ENCODE peak calls at places on chromosomes 5 and 9, in four cellular contexts. H, R, D and E are unnamed samples.

GRCh38 chr5:94707359-94707758 is 88.9 kb downstream of the SLF1 start:
- DNase-seq in H (peak; percentile 64), D (no peak), R (no peak), E (no peak)

GRCh38 chr5:90231688-90232087 is 177.9 kb downstream of the CETN3 start:
- DNase-seq in D (no peak), H (no peak), R (no peak), E (no peak)

GRCh38 chr5:137022043-137022442 is 477.1 kb downstream of the SPOCK1 start:
- DNase-seq in H (no peak), D (no peak), R (no peak), E (no peak)

GRCh38 chr5:139660916-139661814 is 13.0 kb downstream of the CXXC5 start:
- DNase-seq in H (peak; percentile 96), R (no peak), D (no peak), E (peak; percentile 60)

GRCh38 chr5:50666261-50667078 is at the start of gene PARP8:
- DNase-seq in R (peak; percentile 26), H (peak; percentile 51), D (no peak), E (peak; percentile 62)

GRCh38 chr9:10633785-10634184 is 21.0 kb upstream of the PTPRD start:
- DNase-seq in H (no peak), D (no peak), R (no peak), E (no peak)

GRCh38 chr5:4514067-4514648 is 626.0 kb upstream of the ADAMTS16 start:
- DNase-seq in H (no peak), R (no peak), D (no peak), E (no peak)

GRCh38 chr5:171580506-171581265 is 161.2 kb downstream of the FGF18 start:
- DNase-seq in H (peak; percentile 46), R (no peak), D (no peak), E (no peak)

GRCh38 chr9:135275163-135275925 is 187.9 kb downstream of the OLFM1 start:
- DNase-seq in R (no peak), D (no peak), H (no peak), E (no peak)

GRCh38 chr9:109868222-109868621 is 88.2 kb downstream of the PALM2AKAP2 start:
- DNase-seq in D (no peak), H (no peak), R (no peak), E (no peak)

GRCh38 chr5:151664694-151665583 is 21.8 kb downstream of the SPARC start:
- DNase-seq in H (peak; percentile 85), D (no peak), R (no peak), E (no peak)

GRCh38 chr9:133114451-133114885 is 6.6 kb downstream of the RALGDS start:
- DNase-seq in H (peak; percentile 62), D (no peak), R (no peak), E (no peak)

GRCh38 chr9:75235632-75236031 is 147.3 kb downstream of the OSTF1 start:
- DNase-seq in R (no peak), D (no peak), H (no peak), E (no peak)

GRCh38 chr5:149133795-149134777 is 7.2 kb upstream of the ABLIM3 start:
- DNase-seq in D (no peak), H (peak; percentile 95), R (no peak), E (no peak)

GRCh38 chr5:125409496-125410351 is 663.3 kb upstream of the ZNF608 start:
- DNase-seq in R (no peak), H (peak; percentile 21), D (peak; percentile 73), E (no peak)

GRCh38 chr5:37112383-37112991 is 136.7 kb downstream of the CPLANE1 start:
- DNase-seq in R (no peak), H (no peak), D (no peak), E (no peak)

GRCh38 chr5:132150565-132150964 is 77.0 kb downstream of the CSF2 start:
- DNase-seq in H (no peak), D (no peak), R (no peak), E (no peak)

GRCh38 chr9:38337706-38338264 is 54.7 kb upstream of the ALDH1B1 start:
- DNase-seq in D (no peak), H (no peak), R (no peak), E (no peak)